ENCODE peak calls at places on chromosomes 1 and 21, in seven cellular contexts. One of them, this sample, is unnamed.

GRCh38 chr21:46559291-46559983 is 45.4 kb downstream of the S100B start:
- DNase-seq in gastrocnemius medialis: no peak
- DNase-seq in upper lobe of left lung: peak; percentile 59
- DNase-seq in cardiac muscle cell: peak; percentile 44
- DNase-seq in IMR-90: no peak
- DNase-seq in CD8-positive, alpha-beta T cell: peak; percentile 72
- DNase-seq in right atrium auricular region: peak; percentile 54
- DNase-seq in this sample: peak; percentile 62

GRCh38 chr1:68016364-68016763 is 34.1 kb downstream of the DIRAS3 start:
- DNase-seq in IMR-90: peak; percentile 34
- DNase-seq in cardiac muscle cell: no peak
- DNase-seq in gastrocnemius medialis: no peak
- DNase-seq in upper lobe of left lung: no peak
- DNase-seq in right atrium auricular region: no peak
- DNase-seq in CD8-positive, alpha-beta T cell: no peak
- DNase-seq in this sample: no peak

GRCh38 chr1:234486858-234487830 is 8.2 kb upstream of the TARBP1 start:
- DNase-seq in IMR-90: peak; percentile 84
- DNase-seq in CD8-positive, alpha-beta T cell: no peak
- DNase-seq in gastrocnemius medialis: peak; percentile 45
- DNase-seq in cardiac muscle cell: peak; percentile 40
- DNase-seq in right atrium auricular region: peak; percentile 58
- DNase-seq in upper lobe of left lung: no peak
- DNase-seq in this sample: peak; percentile 20

GRCh38 chr1:65172936-65173335 is 24.9 kb downstream of the AK4 start:
- DNase-seq in gastrocnemius medialis: no peak
- DNase-seq in upper lobe of left lung: no peak
- DNase-seq in right atrium auricular region: no peak
- DNase-seq in CD8-positive, alpha-beta T cell: no peak
- DNase-seq in IMR-90: no peak
- DNase-seq in cardiac muscle cell: no peak
- DNase-seq in this sample: no peak

GRCh38 chr21:32868631-32869454 is 97.3 kb upstream of the PAXBP1 start:
- DNase-seq in CD8-positive, alpha-beta T cell: no peak
- DNase-seq in right atrium auricular region: no peak
- DNase-seq in cardiac muscle cell: no peak
- DNase-seq in IMR-90: no peak
- DNase-seq in upper lobe of left lung: no peak
- DNase-seq in gastrocnemius medialis: no peak
- DNase-seq in this sample: no peak

GRCh38 chr1:182598296-182598695 is 5.9 kb downstream of the RGS16 start:
- DNase-seq in right atrium auricular region: no peak
- DNase-seq in gastrocnemius medialis: no peak
- DNase-seq in cardiac muscle cell: no peak
- DNase-seq in CD8-positive, alpha-beta T cell: no peak
- DNase-seq in upper lobe of left lung: no peak
- DNase-seq in IMR-90: no peak
- DNase-seq in this sample: no peak

GRCh38 chr1:43144228-43144627 is 27.9 kb downstream of the EBNA1BP2 start:
- DNase-seq in right atrium auricular region: no peak
- DNase-seq in gastrocnemius medialis: no peak
- DNase-seq in CD8-positive, alpha-beta T cell: no peak
- DNase-seq in IMR-90: peak; percentile 69
- DNase-seq in cardiac muscle cell: no peak
- DNase-seq in upper lobe of left lung: no peak
- DNase-seq in this sample: no peak

GRCh38 chr1:13808729-13809131 is 108.7 kb downstream of the PRDM2 start:
- DNase-seq in CD8-positive, alpha-beta T cell: no peak
- DNase-seq in right atrium auricular region: no peak
- DNase-seq in upper lobe of left lung: no peak
- DNase-seq in cardiac muscle cell: peak; percentile 41
- DNase-seq in gastrocnemius medialis: no peak
- DNase-seq in IMR-90: peak; percentile 65
- DNase-seq in this sample: no peak

GRCh38 chr1:232282541-232282940 is 347.4 kb downstream of the SIPA1L2 start:
- DNase-seq in CD8-positive, alpha-beta T cell: no peak
- DNase-seq in right atrium auricular region: no peak
- DNase-seq in upper lobe of left lung: no peak
- DNase-seq in cardiac muscle cell: no peak
- DNase-seq in IMR-90: no peak
- DNase-seq in gastrocnemius medialis: no peak
- DNase-seq in this sample: no peak

GRCh38 chr21:35932232-35932911 is 128.0 kb downstream of the SETD4 start:
- DNase-seq in cardiac muscle cell: peak; percentile 72
- DNase-seq in right atrium auricular region: peak; percentile 77
- DNase-seq in CD8-positive, alpha-beta T cell: no peak
- DNase-seq in upper lobe of left lung: no peak
- DNase-seq in gastrocnemius medialis: peak; percentile 69
- DNase-seq in IMR-90: peak; percentile 95
- DNase-seq in this sample: no peak

GRCh38 chr1:40711465-40712404 is 20.2 kb downstream of the NFYC start:
- DNase-seq in right atrium auricular region: no peak
- DNase-seq in upper lobe of left lung: no peak
- DNase-seq in gastrocnemius medialis: no peak
- DNase-seq in cardiac muscle cell: peak; percentile 28
- DNase-seq in CD8-positive, alpha-beta T cell: no peak
- DNase-seq in IMR-90: peak; percentile 69
- DNase-seq in this sample: no peak

GRCh38 chr1:19421365-19421764 is 64.0 kb downstream of the CAPZB start:
- DNase-seq in CD8-positive, alpha-beta T cell: no peak
- DNase-seq in right atrium auricular region: no peak
- DNase-seq in gastrocnemius medialis: no peak
- DNase-seq in cardiac muscle cell: no peak
- DNase-seq in IMR-90: no peak
- DNase-seq in upper lobe of left lung: no peak
- DNase-seq in this sample: no peak

GRCh38 chr1:147072371-147073061 is 99.8 kb downstream of the PRKAB2 start:
- DNase-seq in CD8-positive, alpha-beta T cell: no peak
- DNase-seq in upper lobe of left lung: peak; percentile 65
- DNase-seq in cardiac muscle cell: peak; percentile 46
- DNase-seq in gastrocnemius medialis: no peak
- DNase-seq in IMR-90: no peak
- DNase-seq in right atrium auricular region: no peak
- DNase-seq in this sample: no peak

GRCh38 chr1:22328331-22329170 is 123.1 kb upstream of the ZBTB40 start:
- DNase-seq in right atrium auricular region: no peak
- DNase-seq in CD8-positive, alpha-beta T cell: no peak
- DNase-seq in IMR-90: no peak
- DNase-seq in upper lobe of left lung: peak; percentile 50
- DNase-seq in gastrocnemius medialis: no peak
- DNase-seq in cardiac muscle cell: no peak
- DNase-seq in this sample: no peak

GRCh38 chr1:25927541-25928265 is 21.5 kb upstream of the STMN1 start:
- DNase-seq in right atrium auricular region: no peak
- DNase-seq in upper lobe of left lung: no peak
- DNase-seq in gastrocnemius medialis: no peak
- DNase-seq in IMR-90: no peak
- DNase-seq in cardiac muscle cell: no peak
- DNase-seq in CD8-positive, alpha-beta T cell: no peak
- DNase-seq in this sample: no peak

GRCh38 chr1:25952851-25953401 is 44.9 kb downstream of the PAFAH2 start:
- DNase-seq in right atrium auricular region: no peak
- DNase-seq in cardiac muscle cell: no peak
- DNase-seq in upper lobe of left lung: peak; percentile 36
- DNase-seq in CD8-positive, alpha-beta T cell: no peak
- DNase-seq in gastrocnemius medialis: no peak
- DNase-seq in IMR-90: peak; percentile 58
- DNase-seq in this sample: no peak

GRCh38 chr1:153307221-153307600 is 5.5 kb downstream of the PGLYRP3 start:
- DNase-seq in upper lobe of left lung: no peak
- DNase-seq in IMR-90: no peak
- DNase-seq in cardiac muscle cell: no peak
- DNase-seq in CD8-positive, alpha-beta T cell: no peak
- DNase-seq in right atrium auricular region: no peak
- DNase-seq in gastrocnemius medialis: no peak
- DNase-seq in this sample: no peak

GRCh38 chr1:88683516-88683847 is 591 bp upstream of the PKN2 start:
- DNase-seq in gastrocnemius medialis: no peak
- DNase-seq in cardiac muscle cell: peak; percentile 74
- DNase-seq in IMR-90: peak; percentile 31
- DNase-seq in right atrium auricular region: no peak
- DNase-seq in CD8-positive, alpha-beta T cell: peak; percentile 55
- DNase-seq in upper lobe of left lung: no peak
- DNase-seq in this sample: no peak

GRCh38 chr1:46496505-46496904 is 6.9 kb downstream of the DMBX1 start:
- DNase-seq in gastrocnemius medialis: no peak
- DNase-seq in CD8-positive, alpha-beta T cell: no peak
- DNase-seq in cardiac muscle cell: no peak
- DNase-seq in IMR-90: no peak
- DNase-seq in right atrium auricular region: no peak
- DNase-seq in upper lobe of left lung: no peak
- DNase-seq in this sample: no peak
- H3K27me3 ChIP-seq in gastrocnemius medialis: peaks cover 36% of the 10 kb centered on the region
- H3K27me3 ChIP-seq in CD8-positive, alpha-beta T cell: peaks cover 4% of the 10 kb centered on the region
- H3K27me3 ChIP-seq in cardiac muscle cell: peaks cover 66% of the 10 kb centered on the region
- H3K27me3 ChIP-seq in IMR-90: peaks cover 78% of the 10 kb centered on the region
- H3K27me3 ChIP-seq in right atrium auricular region: peaks cover 17% of the 10 kb centered on the region
- H3K27me3 ChIP-seq in upper lobe of left lung: peaks cover 32% of the 10 kb centered on the region
- H3K27me3 ChIP-seq in this sample: peaks cover 15% of the 10 kb centered on the region

DNA sequence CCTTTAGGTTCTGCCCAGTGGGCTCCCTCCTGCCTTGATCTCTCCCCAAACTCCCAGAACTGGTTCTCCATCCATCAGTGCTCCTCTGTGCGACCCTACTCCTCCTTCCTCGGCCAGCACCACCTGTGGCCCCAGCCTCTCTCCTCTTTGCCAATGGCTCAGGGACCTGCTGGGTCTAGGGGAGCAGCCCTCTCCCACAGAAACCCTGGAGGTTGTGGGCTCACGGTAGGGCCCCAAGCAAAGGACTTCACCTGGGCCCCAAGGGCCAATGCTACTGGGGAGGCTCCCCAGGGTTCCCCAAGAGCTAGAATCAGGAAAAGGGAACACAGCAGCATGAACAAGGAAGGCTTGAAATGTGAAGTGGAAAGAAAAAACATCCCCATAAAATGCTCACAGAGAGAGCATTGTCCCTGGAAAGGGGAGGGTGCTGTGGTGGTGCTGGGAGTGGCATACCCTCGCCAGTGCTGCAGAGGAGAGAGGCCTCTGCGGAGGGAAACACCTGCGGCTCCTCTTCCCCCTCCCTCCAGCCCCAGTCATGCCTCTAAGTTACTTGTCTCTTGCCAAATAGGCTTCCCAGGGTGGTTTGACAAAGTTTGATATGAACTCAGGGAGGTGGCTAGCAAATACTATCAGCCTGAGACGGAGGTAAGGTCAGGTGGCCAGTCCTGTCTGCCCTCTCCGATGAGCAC is 2.5 kb downstream of the TMEM63A start:
- DNase-seq in right atrium auricular region: no peak
- DNase-seq in IMR-90: no peak
- DNase-seq in cardiac muscle cell: no peak
- DNase-seq in CD8-positive, alpha-beta T cell: peak; percentile 59
- DNase-seq in upper lobe of left lung: no peak
- DNase-seq in gastrocnemius medialis: peak; percentile 10
- DNase-seq in this sample: peak; percentile 67
- H3K4me1 ChIP-seq in right atrium auricular region: peaks cover 51% of the 10 kb centered on the region
- H3K4me1 ChIP-seq in IMR-90: peaks cover 12% of the 10 kb centered on the region
- H3K4me1 ChIP-seq in cardiac muscle cell: no peaks in the 10 kb centered on the region
- H3K4me1 ChIP-seq in CD8-positive, alpha-beta T cell: peaks cover 64% of the 10 kb centered on the region
- H3K4me1 ChIP-seq in upper lobe of left lung: peaks cover 51% of the 10 kb centered on the region
- H3K4me1 ChIP-seq in gastrocnemius medialis: peaks cover 55% of the 10 kb centered on the region
- H3K4me1 ChIP-seq in this sample: peaks cover 71% of the 10 kb centered on the region

DNA sequence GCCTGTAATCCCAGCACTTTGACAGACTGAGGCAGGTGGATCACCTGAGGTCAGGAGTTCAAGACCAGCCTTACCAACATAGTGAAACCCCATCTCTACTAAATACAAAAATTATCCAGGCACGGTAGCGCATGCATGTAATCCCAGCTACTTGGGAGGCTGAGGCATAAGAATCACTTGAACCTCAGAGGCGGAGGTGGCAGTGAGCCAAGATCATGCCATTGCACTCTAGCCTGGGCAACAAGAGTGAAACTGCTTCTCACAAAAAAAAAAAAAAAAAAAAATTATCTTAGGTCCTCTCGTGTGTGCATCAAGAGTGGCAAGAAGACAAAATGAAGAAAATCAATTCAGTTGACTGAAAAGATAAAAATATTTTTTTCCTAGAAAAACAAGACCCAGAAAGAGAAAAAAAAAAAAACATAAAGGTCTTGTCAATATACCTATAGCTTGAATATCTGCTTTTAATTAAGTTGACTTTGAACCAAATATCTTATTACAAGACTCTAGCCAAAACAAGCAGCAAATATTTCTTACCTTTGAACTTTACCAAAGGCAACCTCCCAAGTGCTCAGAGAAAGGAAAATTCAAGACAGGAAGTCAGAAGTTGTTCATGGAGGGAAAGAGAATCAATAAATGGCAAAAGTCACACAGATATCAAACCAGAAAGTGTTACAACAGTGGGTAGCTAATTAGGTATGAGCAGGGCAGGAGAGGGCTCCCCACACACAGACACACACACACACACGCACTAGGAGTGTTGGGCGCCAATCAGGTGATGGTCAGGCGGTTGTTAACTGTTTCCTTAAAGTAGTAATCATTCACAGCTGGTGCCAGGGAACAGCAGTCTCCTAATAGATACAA is 29.6 kb downstream of the ITLN2 start:
- DNase-seq in IMR-90: no peak
- DNase-seq in right atrium auricular region: no peak
- DNase-seq in CD8-positive, alpha-beta T cell: no peak
- DNase-seq in gastrocnemius medialis: no peak
- DNase-seq in cardiac muscle cell: no peak
- DNase-seq in upper lobe of left lung: no peak
- DNase-seq in this sample: no peak
- H3K9me3 ChIP-seq in IMR-90: no peaks in the 10 kb centered on the region
- H3K9me3 ChIP-seq in right atrium auricular region: no peaks in the 10 kb centered on the region
- H3K9me3 ChIP-seq in CD8-positive, alpha-beta T cell: no peaks in the 10 kb centered on the region
- H3K9me3 ChIP-seq in gastrocnemius medialis: no peaks in the 10 kb centered on the region
- H3K9me3 ChIP-seq in cardiac muscle cell: no peaks in the 10 kb centered on the region
- H3K9me3 ChIP-seq in upper lobe of left lung: peaks cover 12% of the 10 kb centered on the region
- H3K9me3 ChIP-seq in this sample: peaks cover 6% of the 10 kb centered on the region

GRCh38 chr1:228030451-228031201 is 23.8 kb downstream of the WNT3A start:
- DNase-seq in IMR-90: no peak
- DNase-seq in cardiac muscle cell: no peak
- DNase-seq in CD8-positive, alpha-beta T cell: no peak
- DNase-seq in right atrium auricular region: no peak
- DNase-seq in gastrocnemius medialis: peak; percentile 3
- DNase-seq in upper lobe of left lung: no peak
- DNase-seq in this sample: no peak
- H3K27me3 ChIP-seq in IMR-90: peaks cover 4% of the 10 kb centered on the region
- H3K27me3 ChIP-seq in cardiac muscle cell: no peaks in the 10 kb centered on the region
- H3K27me3 ChIP-seq in CD8-positive, alpha-beta T cell: no peaks in the 10 kb centered on the region
- H3K27me3 ChIP-seq in right atrium auricular region: no peaks in the 10 kb centered on the region
- H3K27me3 ChIP-seq in gastrocnemius medialis: no peaks in the 10 kb centered on the region
- H3K27me3 ChIP-seq in upper lobe of left lung: no peaks in the 10 kb centered on the region
- H3K27me3 ChIP-seq in this sample: no peaks in the 10 kb centered on the region

GRCh38 chr1:9300623-9301022 is 7.9 kb downstream of the SPSB1 start:
- DNase-seq in right atrium auricular region: no peak
- DNase-seq in upper lobe of left lung: no peak
- DNase-seq in CD8-positive, alpha-beta T cell: no peak
- DNase-seq in IMR-90: no peak
- DNase-seq in cardiac muscle cell: no peak
- DNase-seq in gastrocnemius medialis: no peak
- DNase-seq in this sample: no peak
- H3K4me1 ChIP-seq in right atrium auricular region: peaks cover 66% of the 10 kb centered on the region
- H3K4me1 ChIP-seq in upper lobe of left lung: peaks cover 24% of the 10 kb centered on the region
- H3K4me1 ChIP-seq in CD8-positive, alpha-beta T cell: no peaks in the 10 kb centered on the region
- H3K4me1 ChIP-seq in IMR-90: peaks cover 30% of the 10 kb centered on the region
- H3K4me1 ChIP-seq in cardiac muscle cell: peaks cover 8% of the 10 kb centered on the region
- H3K4me1 ChIP-seq in gastrocnemius medialis: peaks cover 32% of the 10 kb centered on the region
- H3K4me1 ChIP-seq in this sample: peaks cover 2% of the 10 kb centered on the region